ENCODE peak calls at places on chromosomes 12 and 14, in four cellular contexts. F is H1, V is IMR-90, G is neuronal stem cell. M is an unnamed sample.
A peak's percentile ranks its signal among the peaks of the same experiment; 100 is the strongest.

GRCh38 chr14:106879241-106879640 is 1352.9 kb downstream of the TMEM121 start:
- DNase-seq in V (no peak), G (no peak), F (peak; percentile 42), M (no peak)

GRCh38 chr14:30211326-30211725 is 283.7 kb upstream of the PRKD1 start:
- DNase-seq in V (peak; percentile 34), G (no peak), F (no peak), M (no peak)

GRCh38 chr12:18139989-18140596 is 50.1 kb upstream of the RERGL start:
- DNase-seq in V (peak; percentile 27), G (peak; percentile 15), F (no peak), M (no peak)

GRCh38 chr12:104720346-104721064 is 237.6 kb downstream of the SLC41A2 start:
- DNase-seq in F (no peak), V (peak; percentile 47), G (no peak), M (no peak)

GRCh38 chr12:22684526-22685118 is 59.7 kb downstream of the ETNK1 start:
- DNase-seq in V (peak; percentile 59), G (peak; percentile 27), F (no peak), M (no peak)

GRCh38 chr12:22535478-22535877 is 8.9 kb downstream of the C2CD5 start:
- DNase-seq in F (no peak), G (no peak), V (no peak), M (no peak)

GRCh38 chr14:102540310-102541028 is 30.9 kb upstream of the ANKRD9 start:
- DNase-seq in V (peak; percentile 4), G (no peak), F (no peak), M (no peak)

GRCh38 chr12:46983959-46984833 is 95.2 kb upstream of the PCED1B start:
- DNase-seq in G (peak; percentile 27), V (peak; percentile 75), F (peak; percentile 53), M (peak; percentile 76)

GRCh38 chr14:103782376-103782775 is 65.0 kb downstream of the PPP1R13B start:
- DNase-seq in G (no peak), V (no peak), F (no peak), M (no peak)

GRCh38 chr12:65602191-65602578 is 222.1 kb upstream of the HMGA2 start:
- DNase-seq in G (no peak), F (no peak), V (no peak), M (no peak)

GRCh38 chr12:44052554-44052953 is 216.7 kb downstream of the TMEM117 start:
- DNase-seq in V (no peak), G (no peak), F (no peak), M (no peak)

GRCh38 chr12:76921891-76922664 is 43.3 kb upstream of the CSRP2 start:
- DNase-seq in F (no peak), G (no peak), V (no peak), M (no peak)

GRCh38 chr14:31934767-31935266 is 142.3 kb upstream of the ARHGAP5 start:
- DNase-seq in V (peak; percentile 41), G (no peak), F (no peak), M (peak; percentile 85)

GRCh38 chr14:96909841-96910364 is 112.7 kb downstream of the VRK1 start:
- DNase-seq in G (no peak), F (no peak), V (no peak), M (no peak)

GRCh38 chr12:31325524-31325875 is 450 bp downstream of the SINHCAF start:
- DNase-seq in G (no peak), V (no peak), F (no peak), M (no peak)

GRCh38 chr12:31323466-31324115 is 2.4 kb downstream of the SINHCAF start:
- DNase-seq in G (peak; percentile 18), V (no peak), F (peak; percentile 67), M (peak; percentile 50)

GRCh38 chr12:31324845-31325523 is 966 bp downstream of the SINHCAF start:
- DNase-seq in F (no peak), G (peak; percentile 30), V (peak; percentile 49), M (no peak)

GRCh38 chr12:31322651-31323248 is 3.2 kb downstream of the SINHCAF start:
- DNase-seq in F (peak; percentile 17), G (peak; percentile 21), V (peak; percentile 59), M (no peak)

GRCh38 chr12:31324116-31324844 is 1.7 kb downstream of the SINHCAF start:
- DNase-seq in G (peak; percentile 50), F (peak; percentile 70), V (peak; percentile 73), M (peak; percentile 71)
- H2BK15ac ChIP-seq in G (peak overlapping the region; percentile 68), F (no peak overlapping the region), V (no peak overlapping the region), M (no peak overlapping the region)

GRCh38 chr12:130981947-130982346 is 28.2 kb downstream of the ADGRD1 start:
- DNase-seq in V (no peak), F (no peak), G (no peak), M (peak; percentile 24)
- H3K4me1 ChIP-seq in V (no peaks in the 10 kb centered on the region), F (no peaks in the 10 kb centered on the region), G (peaks cover 3% of the 10 kb centered on the region), M (no peaks in the 10 kb centered on the region)

GRCh38 chr12:96194572-96194889 is 356 bp downstream of the ELK3 start:
- DNase-seq in V (no peak), G (no peak), F (no peak), M (no peak)
- H4K91ac ChIP-seq in V (peak overlapping the region; percentile 71), G (no peak overlapping the region), F (no peak overlapping the region), M (no peak overlapping the region)

GRCh38 chr12:116421785-116422538 is 137.2 kb upstream of the MAP1LC3B2 start:
- DNase-seq in G (no peak), V (no peak), F (no peak), M (no peak)

GRCh38 chr12:116415408-116416108 is 138.1 kb upstream of the MED13L start:
- DNase-seq in V (no peak), G (no peak), F (no peak), M (no peak)

GRCh38 chr12:116420476-116420875 is 138.7 kb upstream of the MAP1LC3B2 start:
- DNase-seq in F (no peak), G (no peak), V (no peak), M (no peak)

GRCh38 chr12:116416161-116416560 is 138.7 kb upstream of the MED13L start:
- DNase-seq in V (no peak), G (no peak), F (no peak), M (no peak)

DNA sequence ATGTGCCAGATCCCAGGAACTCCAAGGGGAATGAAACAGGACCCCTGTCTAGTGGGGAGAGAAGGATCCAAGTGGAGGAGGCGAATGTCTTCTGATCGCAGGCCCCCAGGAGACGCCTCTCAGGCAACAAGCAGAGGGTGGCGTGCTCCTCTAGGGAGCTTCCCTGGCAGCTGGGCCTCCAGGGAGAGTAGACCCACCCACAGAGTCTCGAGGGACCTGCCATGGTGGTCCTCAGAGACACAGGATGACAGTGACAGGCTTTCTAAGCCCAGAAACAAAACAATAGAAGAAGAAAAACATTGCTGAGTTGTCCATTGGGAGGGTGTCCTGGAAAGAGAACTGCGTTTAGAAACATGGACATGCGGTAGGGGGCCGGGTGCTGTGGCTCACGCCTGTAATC is 140.6 kb upstream of the MAP1LC3B2 start:
- DNase-seq in V (no peak), G (no peak), F (no peak), M (no peak)
- H2BK15ac ChIP-seq in V (no peak overlapping the region), G (peak overlapping the region; percentile 41), F (no peak overlapping the region), M (no peak overlapping the region)

DNA sequence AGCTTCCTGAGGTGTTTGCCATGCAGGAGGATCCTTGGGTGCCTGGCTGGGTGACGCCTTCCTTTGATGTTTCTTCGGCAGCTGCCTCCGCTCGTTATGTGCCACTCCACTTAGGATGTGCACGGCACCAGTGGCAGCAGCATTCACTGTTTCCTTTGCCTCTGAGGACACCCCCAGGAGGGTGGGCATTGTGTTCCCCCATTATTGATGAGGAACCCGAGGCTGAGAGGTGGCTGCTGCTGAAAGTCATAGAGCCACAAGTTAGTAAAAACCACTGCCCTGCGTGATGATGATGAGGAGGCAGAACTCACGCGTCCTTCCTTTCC is 41.2 kb downstream of the EP400 start:
- DNase-seq in F (peak; percentile 61), G (no peak), V (no peak), M (no peak)
- H3K4me1 ChIP-seq in F (peaks cover 20% of the 10 kb centered on the region), G (peaks cover 32% of the 10 kb centered on the region), V (no peaks in the 10 kb centered on the region), M (peaks cover 8% of the 10 kb centered on the region)

M was measured in H9.